ENCODE peak calls at places on chromosomes 4 and X, in five cellular contexts. A is HS-5; R is stimulated activated CD8-positive, alpha-beta memory T cell treated with anti-CD3 and anti-CD28 coated beads, Interleukin-7, amount 100 ng/mL, for 48 hours; S is HepG2; T is M059J. W is an unnamed sample.

GRCh38 chr4:836781-837301 is 10.9 kb upstream of the CPLX1 start:
- DNase-seq in A (no peak), R (no peak), S (peak), T (no peak), W (no peak)

GRCh38 chrX:15497865-15498264 is 2.7 kb upstream of the BMX start:
- DNase-seq in A (no peak), R (peak), S (peak), T (peak), W (peak)

GRCh38 chrX:67583171-67583570 is 39.4 kb downstream of the AR start:
- DNase-seq in A (no peak), R (no peak), S (no peak), T (no peak), W (no peak)

GRCh38 chr4:125244848-125245450 is 69.8 kb upstream of the FAT4 start:
- DNase-seq in A (no peak), R (no peak), S (no peak), T (peak), W (peak)

GRCh38 chr4:166324321-166324720 is 451.3 kb downstream of the TLL1 start:
- DNase-seq in A (no peak), R (no peak), S (peak), T (peak), W (peak)

GRCh38 chr4:45554423-45554822 is 569.4 kb downstream of the GABRG1 start:
- DNase-seq in A (peak), R (no peak), S (no peak), T (peak), W (peak)

GRCh38 chrX:147494365-147494764 is 417.4 kb upstream of the FMR1 start:
- DNase-seq in A (no peak), R (no peak), S (no peak), T (no peak), W (no peak)

GRCh38 chr4:26105815-26106699 is 192.0 kb downstream of the SMIM20 start:
- DNase-seq in A (no peak), R (no peak), S (no peak), T (peak), W (peak)

GRCh38 chr4:130026185-130026584 is 930.2 kb downstream of the C4orf33 start:
- DNase-seq in A (no peak), R (no peak), S (no peak), T (no peak), W (no peak)

GRCh38 chrX:5086388-5086787 is 1142.3 kb downstream of the NLGN4X start:
- DNase-seq in A (no peak), R (no peak), S (no peak), T (peak), W (no peak)

GRCh38 chrX:47030339-47030738 is 47.9 kb upstream of the RGN start:
- DNase-seq in A (peak), R (no peak), S (peak), T (peak), W (peak)

GRCh38 chr4:54213812-54214211 is 15.3 kb upstream of the PDGFRA start:
- DNase-seq in A (no peak), R (no peak), S (no peak), T (peak), W (no peak)

GRCh38 chr4:56757821-56758400 is 63.6 kb downstream of the SPINK2 start:
- DNase-seq in A (peak), R (peak), S (peak), T (peak), W (peak)

GRCh38 chrX:18927558-18927957 is 56.4 kb downstream of the PHKA2 start:
- DNase-seq in A (no peak), R (no peak), S (no peak), T (no peak), W (no peak)

GRCh38 chr4:87025023-87025613 is 90.3 kb downstream of the AFF1 start:
- DNase-seq in A (no peak), R (no peak), S (no peak), T (no peak), W (no peak)

GRCh38 chr4:168648929-168649328 is 152.1 kb downstream of the PALLD start:
- DNase-seq in A (peak), R (no peak), S (no peak), T (peak), W (peak)

GRCh38 chrX:70087857-70088256 is 25.6 kb downstream of the OTUD6A start:
- DNase-seq in A (no peak), R (no peak), S (no peak), T (no peak), W (no peak)

GRCh38 chr4:82918091-82918490 is 17.6 kb downstream of the THAP9 start:
- DNase-seq in A (no peak), R (no peak), S (no peak), T (no peak), W (no peak)

GRCh38 chr4:61223385-61223784 is 23.3 kb downstream of the ADGRL3 start:
- DNase-seq in A (no peak), R (no peak), S (no peak), T (no peak), W (no peak)

GRCh38 chr4:1345905-1346780 is 865 bp upstream of the UVSSA start:
- DNase-seq in A (no peak), R (no peak), S (peak), T (peak), W (peak)

GRCh38 chr4:8534129-8534528 is 46.1 kb upstream of the GPR78 start:
- DNase-seq in A (no peak), R (no peak), S (no peak), T (peak), W (no peak)

GRCh38 chr4:88958080-88958479 is 98.9 kb downstream of the FAM13A start:
- DNase-seq in A (no peak), R (no peak), S (no peak), T (no peak), W (no peak)

GRCh38 chrX:111652719-111653118 is 28.3 kb upstream of the ALG13 start:
- DNase-seq in A (no peak), R (no peak), S (no peak), T (peak), W (peak)

GRCh38 chr4:102710986-102711385 is 49.8 kb downstream of the MANBA start:
- DNase-seq in A (no peak), R (no peak), S (no peak), T (no peak), W (no peak)

GRCh38 chr4:146278986-146279385 is 64.6 kb downstream of the REELD1 start:
- DNase-seq in A (no peak), R (no peak), S (no peak), T (no peak), W (no peak)